ENCODE peak calls at places on chromosomes 1 and 21, in eight cellular contexts. O is NCI-H2029 treated with DMSO at 0.1 percent for 48 hours; H is fibroblast of lung; S is stimulated activated CD4-positive, alpha-beta T cell treated with anti-CD3 and anti-CD28 coated beads, Interleukin-4, amount 100 ng/mL, for 4 hours; Z is activated CD4-positive, alpha-beta T cell treated with anti-CD3 and anti-CD28 coated beads, Interleukin-2, amount 50 U/mL, for 1 hour; N is ecto neural progenitor cell; L is Right ventricle myocardium inferior; V is HCEC 1CT. W is an unnamed sample.

GRCh38 chr21:26135520-26135919 is 35.0 kb downstream of the APP start:
- DNase-seq in H (no peak), L (no peak), O (no peak), V (no peak), N (no peak), Z (no peak), S (no peak), W (no peak)

GRCh38 chr1:32048440-32048839 is 24.3 kb upstream of the TMEM39B start:
- DNase-seq in O (no peak), S (no peak), V (no peak), L (no peak), H (peak), N (no peak), Z (no peak), W (no peak)

GRCh38 chr1:183841950-183842816 is 37.3 kb downstream of the RGL1 start:
- DNase-seq in O (no peak), N (no peak), S (no peak), L (no peak), Z (peak), V (peak), H (peak), W (peak)

GRCh38 chr1:2801535-2802291 is at the start of gene TTC34:
- DNase-seq in O (no peak), H (no peak), Z (peak), N (no peak), S (no peak), V (no peak), L (peak), W (peak)

GRCh38 chr1:232047473-232047872 is 420.9 kb downstream of the DISC1 start:
- DNase-seq in L (no peak), N (no peak), Z (no peak), S (no peak), H (no peak), V (no peak), O (no peak), W (no peak)

GRCh38 chr1:37403166-37403565 is 71.2 kb upstream of the ZC3H12A start:
- DNase-seq in V (no peak), N (no peak), H (no peak), L (no peak), Z (no peak), S (no peak), O (no peak), W (no peak)

GRCh38 chr1:37308571-37308960 is 165.8 kb upstream of the ZC3H12A start:
- DNase-seq in Z (no peak), V (no peak), H (no peak), O (no peak), S (no peak), N (no peak), L (no peak), W (no peak)

GRCh38 chr1:218475699-218476098 is 130.6 kb downstream of the TGFB2 start:
- DNase-seq in L (no peak), H (no peak), S (no peak), N (no peak), O (no peak), Z (no peak), V (no peak), W (no peak)

GRCh38 chr21:26169061-26169610 is 1.4 kb downstream of the APP start:
- DNase-seq in N (no peak), H (peak), V (peak), Z (peak), S (peak), O (peak), L (no peak), W (peak)

GRCh38 chr1:178238722-178239510 is 145.0 kb downstream of the RASAL2 start:
- DNase-seq in O (no peak), Z (no peak), H (peak), S (no peak), V (peak), L (no peak), N (no peak), W (no peak)

GRCh38 chr21:34282223-34282622 is 81.6 kb upstream of the KCNE2 start:
- DNase-seq in H (peak), N (no peak), V (peak), O (no peak), S (no peak), Z (no peak), L (no peak), W (no peak)

GRCh38 chr1:107444302-107444701 is 303.5 kb downstream of the NTNG1 start:
- DNase-seq in H (no peak), Z (no peak), S (no peak), V (no peak), N (no peak), O (no peak), L (no peak), W (no peak)

GRCh38 chr1:9293512-9294439 is 1.1 kb downstream of the SPSB1 start:
- DNase-seq in N (peak), S (peak), L (no peak), Z (peak), H (peak), V (peak), O (no peak), W (peak)